ENCODE peak calls at places on chromosomes 3 and 15, in seven cellular contexts. One of them, this sample, is unnamed.

GRCh38 chr3:171953300-171954022 is 85.9 kb upstream of the FNDC3B start:
- DNase-seq in BE2C: no peak
- DNase-seq in nephron progenitor cell: no peak
- DNase-seq in HCT116: no peak
- DNase-seq in DND-41: no peak
- DNase-seq in lower lobe of right lung: no peak
- DNase-seq in D721Med: no peak
- DNase-seq in this sample: no peak

GRCh38 chr3:72123908-72124441 is 339.0 kb upstream of the PROK2 start:
- DNase-seq in BE2C: peak
- DNase-seq in nephron progenitor cell: no peak
- DNase-seq in HCT116: peak
- DNase-seq in DND-41: no peak
- DNase-seq in lower lobe of right lung: no peak
- DNase-seq in D721Med: no peak
- DNase-seq in this sample: peak

GRCh38 chr3:111691293-111691909 is 96.3 kb upstream of the ZBED2 start:
- DNase-seq in BE2C: no peak
- DNase-seq in nephron progenitor cell: no peak
- DNase-seq in HCT116: no peak
- DNase-seq in DND-41: no peak
- DNase-seq in lower lobe of right lung: no peak
- DNase-seq in D721Med: no peak
- DNase-seq in this sample: no peak

GRCh38 chr3:132624790-132625189 is 27.7 kb downstream of the ACKR4 start:
- DNase-seq in BE2C: no peak
- DNase-seq in nephron progenitor cell: no peak
- DNase-seq in HCT116: no peak
- DNase-seq in DND-41: no peak
- DNase-seq in lower lobe of right lung: no peak
- DNase-seq in D721Med: no peak
- DNase-seq in this sample: no peak

GRCh38 chr3:196726788-196727675 is 12.6 kb upstream of the PAK2 start:
- DNase-seq in BE2C: no peak
- DNase-seq in nephron progenitor cell: no peak
- DNase-seq in HCT116: no peak
- DNase-seq in DND-41: no peak
- DNase-seq in lower lobe of right lung: no peak
- DNase-seq in D721Med: no peak
- DNase-seq in this sample: no peak

GRCh38 chr3:119380697-119381096 is 82.7 kb downstream of the TMEM39A start:
- DNase-seq in BE2C: peak
- DNase-seq in nephron progenitor cell: no peak
- DNase-seq in HCT116: peak
- DNase-seq in DND-41: no peak
- DNase-seq in lower lobe of right lung: no peak
- DNase-seq in D721Med: no peak
- DNase-seq in this sample: no peak

GRCh38 chr15:38130200-38130567 is 122.5 kb upstream of the SPRED1 start:
- DNase-seq in BE2C: no peak
- DNase-seq in nephron progenitor cell: no peak
- DNase-seq in HCT116: no peak
- DNase-seq in DND-41: no peak
- DNase-seq in lower lobe of right lung: no peak
- DNase-seq in D721Med: no peak
- DNase-seq in this sample: peak

GRCh38 chr3:102979682-102980378 is 545.0 kb downstream of the ZPLD1 start:
- DNase-seq in BE2C: peak
- DNase-seq in nephron progenitor cell: no peak
- DNase-seq in HCT116: peak
- DNase-seq in DND-41: no peak
- DNase-seq in lower lobe of right lung: no peak
- DNase-seq in D721Med: no peak
- DNase-seq in this sample: no peak

GRCh38 chr3:195758721-195759353 is 38.1 kb downstream of the MUC20 start:
- DNase-seq in BE2C: no peak
- DNase-seq in nephron progenitor cell: no peak
- DNase-seq in HCT116: no peak
- DNase-seq in DND-41: no peak
- DNase-seq in lower lobe of right lung: no peak
- DNase-seq in D721Med: peak
- DNase-seq in this sample: no peak

DNA sequence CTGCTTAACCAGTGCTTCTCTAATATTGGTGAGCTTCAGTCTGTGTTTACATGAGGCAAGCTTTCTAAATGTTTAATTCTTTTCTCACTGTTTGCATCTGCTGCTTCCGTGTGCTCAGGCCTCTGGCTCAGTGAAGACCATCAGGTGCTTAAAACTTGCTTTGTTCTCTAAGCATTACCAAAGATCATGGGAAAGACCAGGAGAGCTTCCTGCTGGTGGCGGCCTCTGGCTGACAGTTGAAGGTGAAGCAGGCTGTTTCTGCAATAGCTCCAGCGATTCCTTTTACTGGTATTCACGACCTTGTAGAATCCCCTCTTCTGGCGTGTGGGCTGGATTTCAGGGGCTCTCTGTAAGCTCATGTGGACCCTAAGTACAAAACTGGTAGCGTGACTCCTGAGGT is 45.1 kb downstream of the EDEM1 start:
- DNase-seq in BE2C: no peak
- DNase-seq in nephron progenitor cell: no peak
- DNase-seq in HCT116: no peak
- DNase-seq in DND-41: no peak
- DNase-seq in lower lobe of right lung: no peak
- DNase-seq in D721Med: no peak
- DNase-seq in this sample: no peak
- TF ChIP-seq CTCF in BE2C: peak
- TF ChIP-seq CTCF in nephron progenitor cell: no peak
- TF ChIP-seq CTCF in HCT116: peak
- TF ChIP-seq CTCF in DND-41: peak
- TF ChIP-seq CTCF in lower lobe of right lung: no peak
- TF ChIP-seq CTCF in D721Med: no peak
- TF ChIP-seq CTCF in this sample: no peak

GRCh38 chr15:34213690-34214089 is 3.8 kb upstream of the KATNBL1 start:
- DNase-seq in BE2C: no peak
- DNase-seq in nephron progenitor cell: no peak
- DNase-seq in HCT116: no peak
- DNase-seq in DND-41: no peak
- DNase-seq in lower lobe of right lung: no peak
- DNase-seq in D721Med: no peak
- DNase-seq in this sample: no peak
- TF ChIP-seq CTCF in BE2C: peak
- TF ChIP-seq CTCF in nephron progenitor cell: no peak
- TF ChIP-seq CTCF in HCT116: no peak
- TF ChIP-seq CTCF in DND-41: no peak
- TF ChIP-seq CTCF in lower lobe of right lung: no peak
- TF ChIP-seq CTCF in D721Med: no peak
- TF ChIP-seq CTCF in this sample: no peak

GRCh38 chr15:19973718-19974117 is 567.9 kb downstream of the GOLGA6L6 start:
- DNase-seq in BE2C: peak
- DNase-seq in nephron progenitor cell: no peak
- DNase-seq in HCT116: no peak
- DNase-seq in DND-41: peak
- DNase-seq in lower lobe of right lung: no peak
- DNase-seq in D721Med: no peak
- DNase-seq in this sample: no peak
- TF ChIP-seq CTCF in BE2C: no peak
- TF ChIP-seq CTCF in nephron progenitor cell: no peak
- TF ChIP-seq CTCF in HCT116: no peak
- TF ChIP-seq CTCF in DND-41: peak
- TF ChIP-seq CTCF in lower lobe of right lung: no peak
- TF ChIP-seq CTCF in D721Med: no peak
- TF ChIP-seq CTCF in this sample: no peak

DNA sequence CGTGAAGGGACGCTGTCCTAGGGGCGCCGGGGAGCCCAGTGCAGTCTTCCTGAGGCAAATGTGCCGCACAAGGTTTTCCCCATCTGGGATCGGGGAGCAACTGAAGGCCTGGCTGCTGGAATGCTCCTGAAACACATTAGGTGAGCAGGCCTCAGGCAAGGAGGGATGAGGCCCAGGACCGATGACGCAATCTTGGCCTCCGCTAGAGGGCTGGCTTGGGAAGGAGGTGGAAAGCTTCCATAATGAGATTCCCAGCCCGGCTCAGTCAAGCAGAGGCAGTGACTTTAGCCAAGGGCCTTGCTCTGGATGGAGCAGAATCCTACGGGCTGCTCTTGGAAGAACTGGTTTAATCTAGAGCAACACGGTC is 50.8 kb downstream of the CPN2 start:
- DNase-seq in BE2C: peak
- DNase-seq in nephron progenitor cell: peak
- DNase-seq in HCT116: no peak
- DNase-seq in DND-41: no peak
- DNase-seq in lower lobe of right lung: peak
- DNase-seq in D721Med: no peak
- DNase-seq in this sample: no peak
- TF ChIP-seq CTCF in BE2C: peak
- TF ChIP-seq CTCF in nephron progenitor cell: no peak
- TF ChIP-seq CTCF in HCT116: no peak
- TF ChIP-seq CTCF in DND-41: no peak
- TF ChIP-seq CTCF in lower lobe of right lung: peak
- TF ChIP-seq CTCF in D721Med: no peak
- TF ChIP-seq CTCF in this sample: no peak

DNA sequence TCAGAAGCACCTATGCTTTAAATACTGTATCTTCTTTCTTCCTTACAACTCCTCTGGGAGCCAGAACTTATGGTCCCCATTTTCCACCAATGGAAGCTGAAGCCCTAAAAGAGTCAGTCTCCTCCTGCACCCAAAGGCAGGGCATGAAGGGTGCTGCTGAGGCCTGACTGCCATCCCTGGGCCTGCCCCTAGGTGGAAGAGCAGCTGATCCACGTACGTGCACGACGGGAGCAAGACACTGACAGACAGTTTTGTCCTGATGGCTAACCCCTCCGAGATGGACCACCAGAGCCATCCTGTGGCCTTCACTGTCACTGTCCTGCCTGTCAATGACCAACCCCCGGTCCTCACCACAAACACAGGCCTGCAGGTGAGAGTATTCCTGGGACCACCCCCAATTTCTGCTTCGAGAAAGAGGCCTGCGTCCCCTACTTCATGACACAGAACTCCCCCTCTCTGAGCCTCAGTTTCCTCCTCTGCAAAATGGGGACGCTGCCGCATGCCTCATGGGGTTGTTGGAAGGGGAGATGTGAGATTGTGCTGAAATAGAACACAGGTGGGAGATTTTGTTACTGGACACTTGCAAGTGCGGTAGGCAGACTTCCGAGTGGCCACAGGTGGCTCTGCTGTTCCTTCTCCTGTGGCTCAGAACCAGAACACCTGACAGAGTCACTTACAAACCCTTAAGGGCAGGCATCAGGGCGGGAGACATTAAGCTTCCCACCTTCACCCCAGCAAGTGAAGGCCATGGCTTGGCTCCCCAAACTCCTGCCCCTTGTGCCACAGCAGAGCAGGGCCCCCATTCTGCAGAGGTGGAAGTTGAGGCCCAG is 175.4 kb downstream of the TBC1D2B start:
- DNase-seq in BE2C: peak
- DNase-seq in nephron progenitor cell: peak
- DNase-seq in HCT116: no peak
- DNase-seq in DND-41: no peak
- DNase-seq in lower lobe of right lung: peak
- DNase-seq in D721Med: no peak
- DNase-seq in this sample: no peak
- TF ChIP-seq CTCF in BE2C: peak
- TF ChIP-seq CTCF in nephron progenitor cell: peak
- TF ChIP-seq CTCF in HCT116: no peak
- TF ChIP-seq CTCF in DND-41: peak
- TF ChIP-seq CTCF in lower lobe of right lung: no peak
- TF ChIP-seq CTCF in D721Med: no peak
- TF ChIP-seq CTCF in this sample: no peak

GRCh38 chr3:62667714-62668113 is 207.5 kb downstream of the CADPS start:
- DNase-seq in BE2C: no peak
- DNase-seq in nephron progenitor cell: peak
- DNase-seq in HCT116: no peak
- DNase-seq in DND-41: peak
- DNase-seq in lower lobe of right lung: no peak
- DNase-seq in D721Med: no peak
- DNase-seq in this sample: no peak
- TF ChIP-seq CTCF in BE2C: peak
- TF ChIP-seq CTCF in nephron progenitor cell: peak
- TF ChIP-seq CTCF in HCT116: no peak
- TF ChIP-seq CTCF in DND-41: no peak
- TF ChIP-seq CTCF in lower lobe of right lung: no peak
- TF ChIP-seq CTCF in D721Med: peak
- TF ChIP-seq CTCF in this sample: no peak

GRCh38 chr3:176816937-176817336 is 380.3 kb downstream of the TBL1XR1 start:
- DNase-seq in BE2C: no peak
- DNase-seq in nephron progenitor cell: no peak
- DNase-seq in HCT116: no peak
- DNase-seq in DND-41: no peak
- DNase-seq in lower lobe of right lung: no peak
- DNase-seq in D721Med: no peak
- DNase-seq in this sample: no peak

GRCh38 chr3:176814252-176814651 is 383.0 kb downstream of the TBL1XR1 start:
- DNase-seq in BE2C: peak
- DNase-seq in nephron progenitor cell: peak
- DNase-seq in HCT116: peak
- DNase-seq in DND-41: peak
- DNase-seq in lower lobe of right lung: peak
- DNase-seq in D721Med: no peak
- DNase-seq in this sample: peak
- TF ChIP-seq CTCF in BE2C: peak
- TF ChIP-seq CTCF in nephron progenitor cell: peak
- TF ChIP-seq CTCF in HCT116: peak
- TF ChIP-seq CTCF in DND-41: peak
- TF ChIP-seq CTCF in lower lobe of right lung: peak
- TF ChIP-seq CTCF in D721Med: peak
- TF ChIP-seq CTCF in this sample: peak